ENCODE peak calls at places on chromosome 16, in six cellular contexts. O, D, B, G, V and W are unnamed samples.

GRCh38 chr16:51818342-51818944 is 667.4 kb upstream of the SALL1 start:
- DNase-seq in O (no peak), D (peak), B (peak), G (peak), V (no peak), W (no peak)

GRCh38 chr16:87654826-87655225 is 52.5 kb downstream of the JPH3 start:
- DNase-seq in O (no peak), D (no peak), B (no peak), G (no peak), V (no peak), W (no peak)

GRCh38 chr16:30984669-30985400 is at the start of gene HSD3B7:
- DNase-seq in O (peak), D (peak), B (peak), G (peak), V (peak), W (peak)

GRCh38 chr16:10126686-10127085 is 55.5 kb downstream of the GRIN2A start:
- DNase-seq in O (no peak), D (no peak), B (peak), G (no peak), V (no peak), W (no peak)

GRCh38 chr16:50628156-50628802 is 52.8 kb downstream of the SNX20 start:
- DNase-seq in O (no peak), D (no peak), B (no peak), G (no peak), V (no peak), W (no peak)

GRCh38 chr16:13421726-13422125 is 498.2 kb upstream of the ERCC4 start:
- DNase-seq in O (no peak), D (peak), B (no peak), G (no peak), V (no peak), W (no peak)

GRCh38 chr16:17350212-17350611 is 120.5 kb downstream of the XYLT1 start:
- DNase-seq in O (no peak), D (no peak), B (no peak), G (no peak), V (no peak), W (no peak)

GRCh38 chr16:78896280-78896679 is 704.3 kb downstream of the MAF start:
- DNase-seq in O (no peak), D (no peak), B (no peak), G (no peak), V (no peak), W (no peak)

GRCh38 chr16:67163903-67164558 is 514 bp upstream of the HSF4 start:
- DNase-seq in O (peak), D (peak), B (no peak), G (no peak), V (no peak), W (no peak)

GRCh38 chr16:54493076-54493475 is 206.5 kb upstream of the IRX3 start:
- DNase-seq in O (no peak), D (no peak), B (no peak), G (peak), V (no peak), W (no peak)

GRCh38 chr16:88681084-88681680 is 5.1 kb downstream of the SNAI3 start:
- DNase-seq in O (no peak), D (peak), B (peak), G (no peak), V (peak), W (no peak)
- TF ChIP-seq CTCF in O (peak), D (peak), B (peak), G (peak), V (peak), W (peak)

DNA sequence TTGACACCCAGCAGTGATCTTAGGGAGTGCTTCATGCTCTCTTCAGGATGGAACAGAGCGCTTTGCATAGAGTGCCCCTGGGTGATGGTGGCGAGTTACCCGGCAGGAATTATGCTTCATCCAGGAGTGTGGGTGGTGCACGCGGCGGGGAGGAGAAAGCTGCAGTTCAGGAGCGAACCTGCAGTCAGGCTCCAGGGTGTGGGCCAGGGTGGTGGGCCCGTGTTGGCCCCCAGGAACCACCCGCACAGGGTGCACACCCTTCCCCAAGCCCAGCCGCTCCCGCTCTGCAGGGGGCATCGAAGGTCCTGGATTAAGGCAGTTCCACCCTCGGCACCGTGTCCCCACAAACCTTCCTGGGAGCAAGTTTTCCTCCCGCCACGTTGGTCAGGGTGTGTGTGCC is 3.9 kb downstream of the RAB40C start:
- DNase-seq in O (no peak), D (no peak), B (no peak), G (no peak), V (no peak), W (no peak)
- H3K27ac ChIP-seq in O (peak), D (no peak), B (no peak), G (no peak), V (no peak), W (no peak)

GRCh38 chr16:3879258-3879886 is 1.1 kb downstream of the CREBBP start:
- DNase-seq in O (peak), D (peak), B (peak), G (no peak), V (peak), W (peak)
- TF ChIP-seq CTCF in O (no peak), D (no peak), B (no peak), G (no peak), V (no peak), W (no peak)

GRCh38 chr16:80743772-80744171 is 60.6 kb downstream of the CDYL2 start:
- DNase-seq in O (no peak), D (no peak), B (peak), G (no peak), V (no peak), W (no peak)

GRCh38 chr16:80741716-80742115 is 62.7 kb downstream of the CDYL2 start:
- DNase-seq in O (no peak), D (no peak), B (no peak), G (no peak), V (no peak), W (no peak)

GRCh38 chr16:80743273-80743672 is 61.1 kb downstream of the CDYL2 start:
- DNase-seq in O (no peak), D (no peak), B (no peak), G (no peak), V (no peak), W (no peak)

GRCh38 chr16:80744856-80745255 is 59.5 kb downstream of the CDYL2 start:
- DNase-seq in O (no peak), D (no peak), B (no peak), G (no peak), V (no peak), W (no peak)

DNA sequence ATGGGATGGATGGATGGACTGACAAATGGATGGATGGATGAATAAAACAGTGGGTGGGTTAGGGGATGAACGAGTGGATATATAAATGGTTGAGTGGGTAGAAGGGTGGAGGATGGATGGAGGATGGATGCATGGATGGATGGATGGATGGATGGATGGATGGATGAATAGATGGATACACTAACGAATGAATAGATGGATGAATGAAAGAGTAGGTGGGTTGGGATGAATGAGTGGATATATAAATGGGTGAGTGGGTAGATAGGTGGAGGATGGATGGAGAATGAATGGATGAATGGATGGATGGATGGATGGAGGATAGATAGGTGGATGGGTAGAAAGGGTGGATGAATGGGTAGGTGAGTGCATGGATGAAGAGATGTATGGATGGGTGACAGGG is 62.1 kb downstream of the CDYL2 start:
- DNase-seq in O (no peak), D (no peak), B (no peak), G (no peak), V (no peak), W (no peak)
- H3K27ac ChIP-seq in O (no peak), D (no peak), B (no peak), G (no peak), V (no peak), W (no peak)

DNA sequence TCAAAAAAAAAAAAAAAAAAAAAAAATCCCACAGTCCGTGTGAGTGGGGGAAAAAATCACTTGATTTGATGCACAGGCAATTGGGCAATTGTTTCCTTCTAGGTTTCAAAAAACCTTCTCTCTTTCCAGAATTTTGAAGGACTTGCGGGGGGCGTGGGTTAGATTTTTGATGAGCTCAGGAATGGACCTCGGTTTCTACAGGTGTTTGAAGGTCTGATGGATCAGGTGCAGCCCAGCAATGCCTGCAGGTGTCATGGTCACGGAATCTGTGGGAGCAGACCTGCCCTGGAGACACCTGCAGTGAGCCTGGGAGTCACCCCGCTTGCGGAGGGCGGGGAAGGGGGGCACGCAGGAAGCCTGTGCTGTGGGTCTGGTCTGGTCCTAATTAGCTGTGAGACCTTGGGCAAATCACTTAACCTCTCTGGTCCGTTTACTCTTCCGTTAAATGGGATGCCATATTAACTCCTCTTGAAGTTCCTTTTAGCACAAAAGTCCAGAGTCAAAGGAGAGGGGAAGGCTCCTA is 174.2 kb downstream of the IRF8 start:
- DNase-seq in O (peak), D (no peak), B (no peak), G (no peak), V (no peak), W (no peak)
- TF ChIP-seq CTCF in O (no peak), D (peak), B (no peak), G (no peak), V (no peak), W (peak)

DNA sequence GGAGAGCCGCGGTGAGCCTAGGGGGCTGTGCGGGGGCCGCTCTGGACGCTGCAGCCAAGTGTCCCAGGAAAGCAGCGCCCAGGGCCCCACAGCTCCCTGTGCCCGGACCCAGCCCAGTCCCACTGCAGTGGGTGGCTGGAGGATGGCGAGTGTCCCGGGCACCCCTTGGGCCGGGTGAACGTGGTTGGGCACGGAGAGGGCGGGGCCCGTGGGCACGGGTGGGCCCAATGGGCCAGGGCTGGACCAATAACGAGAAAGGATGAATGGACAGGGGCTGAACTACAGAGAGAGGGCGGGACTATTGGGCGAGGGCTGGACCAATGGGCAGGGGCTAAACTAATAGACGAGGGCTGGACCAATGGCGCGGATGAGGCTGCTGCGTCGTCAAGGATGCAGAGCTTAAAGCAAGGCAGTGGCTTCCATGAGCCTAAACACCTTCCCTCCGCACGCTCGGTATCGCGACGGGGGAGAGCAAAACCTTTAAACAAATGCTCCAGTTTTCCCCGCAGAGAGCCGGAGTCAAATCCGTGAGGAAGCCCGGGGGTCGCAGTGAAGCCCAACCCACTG is 472 bp upstream of the FLYWCH2 start:
- DNase-seq in O (peak), D (peak), B (peak), G (peak), V (peak), W (peak)
- H3K27ac ChIP-seq in O (peak), D (peak), B (peak), G (peak), V (peak), W (peak)

GRCh38 chr16:71647391-71647790 is 21.4 kb downstream of the MARVELD3 start:
- DNase-seq in O (no peak), D (no peak), B (no peak), G (no peak), V (no peak), W (no peak)

GRCh38 chr16:71648162-71648561 is 22.2 kb downstream of the MARVELD3 start:
- DNase-seq in O (no peak), D (no peak), B (no peak), G (no peak), V (no peak), W (no peak)

GRCh38 chr16:71645450-71645849 is 19.5 kb downstream of the MARVELD3 start:
- DNase-seq in O (no peak), D (peak), B (peak), G (peak), V (peak), W (no peak)

GRCh38 chr16:71648921-71649320 is 22.9 kb downstream of the MARVELD3 start:
- DNase-seq in O (no peak), D (peak), B (peak), G (peak), V (no peak), W (no peak)
- TF ChIP-seq CTCF in O (peak), D (peak), B (peak), G (peak), V (peak), W (no peak)

DNA sequence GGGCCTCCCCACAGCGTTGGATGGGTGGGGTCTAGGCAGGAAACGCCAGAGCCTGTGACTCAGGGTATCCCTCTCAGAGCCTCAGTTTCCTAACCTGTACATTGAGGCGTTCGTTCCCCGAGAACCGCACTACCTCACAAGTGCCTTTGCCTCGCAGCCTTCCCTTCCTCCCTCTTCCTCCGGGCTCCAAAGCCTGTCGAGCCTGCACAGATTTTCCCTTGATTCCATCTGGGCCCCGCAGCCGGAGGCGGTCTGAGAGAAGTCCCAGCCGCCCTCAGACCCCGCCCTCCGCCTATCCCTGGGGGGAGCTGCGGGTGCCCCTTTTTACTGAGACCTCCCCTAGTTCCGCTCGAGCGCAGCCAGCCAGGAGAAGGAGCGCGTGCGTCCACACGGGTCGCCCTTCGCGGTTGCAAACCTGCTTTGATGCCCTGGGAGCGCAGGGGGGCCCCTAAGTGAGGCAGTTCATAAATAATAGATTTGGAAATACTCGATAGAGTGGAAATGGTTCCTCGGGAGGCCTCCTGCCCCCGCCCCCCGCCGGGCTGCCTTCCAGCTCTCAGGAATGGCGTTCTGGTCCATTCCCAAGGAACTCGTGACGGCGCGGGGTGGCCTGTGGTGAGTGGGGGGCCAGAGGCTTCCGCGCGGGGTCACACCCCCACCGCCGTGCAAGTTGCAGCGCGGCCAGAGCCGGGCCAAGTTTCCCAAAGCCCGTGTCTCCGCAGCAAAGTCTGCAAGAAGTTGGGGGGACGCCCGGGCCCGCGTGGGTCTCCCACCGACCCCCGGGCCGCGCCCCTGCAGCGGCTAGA is 672 bp downstream of the C16orf74 start:
- DNase-seq in O (peak), D (peak), B (peak), G (peak), V (no peak), W (no peak)
- H3K27ac ChIP-seq in O (no peak), D (no peak), B (no peak), G (no peak), V (no peak), W (no peak)